ENCODE peak calls at places on chromosomes 4 and X, in nine cellular contexts. N, X, G, C, L, R, T, W and O are unnamed samples.

GRCh38 chr4:126701756-126702155 is 931.0 kb upstream of the INTU start:
- DNase-seq in R (no peak), C (no peak), W (no peak), T (no peak), G (no peak), N (no peak), X (peak; percentile 9), L (peak; percentile 10), O (no peak)

GRCh38 chr4:32929738-32930688 is 2209.8 kb downstream of the PCDH7 start:
- DNase-seq in T (no peak), G (no peak), C (no peak), W (no peak), L (no peak), N (no peak), X (no peak), R (no peak), O (no peak)

GRCh38 chr4:155941085-155941484 is 12.6 kb downstream of the CTSO start:
- DNase-seq in L (no peak), N (no peak), T (no peak), R (no peak), G (no peak), W (no peak), C (no peak), X (no peak), O (no peak)

GRCh38 chrX:84248226-84248625 is 60.2 kb upstream of the RPS6KA6 start:
- DNase-seq in R (no peak), W (no peak), L (peak; percentile 33), T (no peak), X (no peak), G (no peak), C (no peak), N (no peak), O (no peak)

GRCh38 chrX:123422875-123423274 is 238.8 kb downstream of the GRIA3 start:
- DNase-seq in W (no peak), L (peak; percentile 36), R (no peak), G (no peak), T (peak; percentile 3), X (no peak), N (peak; percentile 51), C (no peak), O (no peak)

GRCh38 chr4:45442466-45442865 is 681.4 kb downstream of the GABRG1 start:
- DNase-seq in N (peak; percentile 58), L (peak; percentile 33), W (no peak), T (no peak), C (no peak), R (no peak), X (no peak), G (no peak), O (no peak)

GRCh38 chr4:173252024-173252935 is 81.9 kb downstream of the HMGB2 start:
- DNase-seq in W (peak; percentile 55), N (no peak), R (no peak), X (no peak), T (peak; percentile 10), L (peak; percentile 97), G (no peak), C (no peak), O (no peak)

GRCh38 chr4:173253561-173253960 is 80.6 kb downstream of the HMGB2 start:
- DNase-seq in R (no peak), T (no peak), N (no peak), X (no peak), L (no peak), C (no peak), W (no peak), G (no peak), O (no peak)

GRCh38 chr4:84324850-84325249 is 174.2 kb downstream of the NKX6-1 start:
- DNase-seq in N (no peak), L (no peak), G (no peak), C (no peak), T (no peak), R (no peak), X (no peak), W (no peak), O (peak; percentile 2)

GRCh38 chr4:102780476-102781144 is 19.8 kb upstream of the MANBA start:
- DNase-seq in R (no peak), C (no peak), G (peak; percentile 41), X (no peak), T (no peak), N (no peak), L (peak; percentile 20), W (no peak), O (no peak)

GRCh38 chr4:38085394-38086150 is 125.4 kb downstream of the PTTG2 start:
- DNase-seq in N (no peak), L (no peak), T (no peak), X (no peak), G (no peak), W (no peak), C (no peak), R (no peak), O (no peak)

GRCh38 chr4:38080061-38080531 is 119.9 kb downstream of the PTTG2 start:
- DNase-seq in T (no peak), W (no peak), N (no peak), G (no peak), L (no peak), C (no peak), R (no peak), X (no peak), O (no peak)

GRCh38 chr4:38080575-38080974 is 120.4 kb downstream of the PTTG2 start:
- DNase-seq in W (no peak), L (no peak), N (no peak), G (no peak), C (no peak), R (no peak), T (no peak), X (no peak), O (no peak)

GRCh38 chr4:38084984-38085383 is 124.8 kb downstream of the PTTG2 start:
- DNase-seq in T (no peak), N (no peak), R (no peak), W (no peak), C (no peak), X (no peak), L (no peak), G (no peak), O (no peak)

GRCh38 chr4:38082424-38083374 is 122.5 kb downstream of the PTTG2 start:
- DNase-seq in R (no peak), C (no peak), W (no peak), X (no peak), L (peak; percentile 63), T (no peak), G (no peak), N (no peak), O (no peak)
- H3K27ac ChIP-seq in R (no peak overlapping the region), C (peak overlapping the region; percentile 40), W (peak overlapping the region; percentile 68), X (peak overlapping the region; percentile 61), L (peak overlapping the region; percentile 62), T (no peak overlapping the region), G (no peak overlapping the region), N (no peak overlapping the region), O (no peak overlapping the region)

GRCh38 chrX:46326161-46326560 is 219.1 kb downstream of the ZNF674 start:
- DNase-seq in L (peak; percentile 27), G (no peak), N (no peak), R (no peak), W (no peak), X (no peak), C (no peak), T (no peak), O (no peak)
- H3K27ac ChIP-seq in L (no peak overlapping the region), G (no peak overlapping the region), N (no peak overlapping the region), R (no peak overlapping the region), W (no peak overlapping the region), X (peak overlapping the region; percentile 69), C (no peak overlapping the region), T (peak overlapping the region; percentile 93), O (no peak overlapping the region)

DNA sequence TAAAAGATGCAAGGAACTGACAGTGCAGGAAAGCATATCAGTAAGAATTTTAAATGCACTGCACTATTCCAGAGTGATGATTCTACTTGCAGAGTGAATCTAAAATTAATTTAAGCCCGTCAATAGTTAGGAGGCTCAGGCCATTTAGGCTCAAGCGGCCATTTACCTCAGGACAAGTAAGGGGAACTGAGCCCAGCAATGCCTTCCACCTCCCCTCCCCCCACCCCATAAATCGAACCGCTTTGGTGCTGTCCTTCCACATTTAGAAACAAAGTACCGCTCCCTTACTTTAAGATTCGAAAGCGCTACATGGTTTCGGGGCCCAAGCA is 665 bp downstream of the RBM41 start:
- DNase-seq in G (no peak), T (no peak), C (no peak), R (no peak), L (peak; percentile 2), N (peak; percentile 66), W (no peak), X (no peak), O (no peak)
- H3K27ac ChIP-seq in G (peak overlapping the region; percentile 51), T (peak overlapping the region; percentile 93), C (no peak overlapping the region), R (peak overlapping the region; percentile 54), L (peak overlapping the region; percentile 93), N (peak overlapping the region; percentile 1), W (peak overlapping the region; percentile 75), X (peak overlapping the region; percentile 75), O (peak overlapping the region; percentile 52)

GRCh38 chr4:120886183-120886582 is 36.3 kb downstream of the PRDM5 start:
- DNase-seq in W (no peak), L (no peak), T (no peak), N (no peak), G (no peak), X (no peak), R (no peak), C (no peak), O (no peak)
- H3K27ac ChIP-seq in W (no peak overlapping the region), L (no peak overlapping the region), T (no peak overlapping the region), N (no peak overlapping the region), G (no peak overlapping the region), X (no peak overlapping the region), R (no peak overlapping the region), C (no peak overlapping the region), O (no peak overlapping the region)